ENCODE peak calls at places on chromosomes 7 and 10, in six cellular contexts. P is A172; D is caudate nucleus; L is CD4-positive, alpha-beta memory T cell; Z is neural crest cell; G is neural progenitor cell. M is an unnamed sample.
A peak's percentile ranks its signal among the peaks of the same experiment; 100 is the strongest.

GRCh38 chr10:63977329-63977923 is 456.2 kb downstream of the REEP3 start:
- DNase-seq in D (no peak), Z (peak; percentile 41), L (no peak), G (peak; percentile 68), P (peak; percentile 33), M (peak; percentile 23)

GRCh38 chr10:75029874-75030273 is 81.6 kb upstream of the SAMD8 start:
- DNase-seq in D (no peak), P (no peak), L (no peak), Z (no peak), G (no peak), M (no peak)

GRCh38 chr7:1512781-1513656 is 8.8 kb upstream of the INTS1 start:
- DNase-seq in Z (no peak), P (peak; percentile 98), L (peak; percentile 55), G (no peak), D (no peak), M (peak; percentile 72)

GRCh38 chr10:110504111-110504735 is 6.5 kb downstream of the DUSP5 start:
- DNase-seq in G (no peak), Z (no peak), D (no peak), P (peak; percentile 61), L (peak; percentile 71), M (no peak)

GRCh38 chr7:39509912-39510311 is 56.3 kb upstream of the YAE1 start:
- DNase-seq in D (no peak), P (no peak), G (no peak), L (no peak), Z (no peak), M (no peak)

GRCh38 chr7:136911362-136911761 is 42.9 kb downstream of the CHRM2 start:
- DNase-seq in G (no peak), L (no peak), D (no peak), Z (no peak), P (no peak), M (no peak)

GRCh38 chr7:81066797-81067196 is 147.9 kb upstream of the SEMA3C start:
- DNase-seq in D (no peak), P (no peak), G (no peak), Z (no peak), L (no peak), M (no peak)

GRCh38 chr7:103569621-103570305 is 123.8 kb upstream of the SLC26A5 start:
- DNase-seq in L (no peak), Z (no peak), P (no peak), D (no peak), G (no peak), M (no peak)

GRCh38 chr7:100720645-100721504 is 607 bp downstream of the EPO start:
- DNase-seq in Z (no peak), D (no peak), L (no peak), G (peak; percentile 52), P (no peak), M (no peak)

GRCh38 chr10:62058476-62058875 is 157.0 kb downstream of the ARID5B start:
- DNase-seq in Z (no peak), P (no peak), L (no peak), D (no peak), G (no peak), M (no peak)

GRCh38 chr7:20152511-20152910 is 64.7 kb downstream of the MACC1 start:
- DNase-seq in G (no peak), D (no peak), Z (no peak), P (peak; percentile 19), L (no peak), M (no peak)

GRCh38 chr7:114548081-114548480 is 133.5 kb downstream of the FOXP2 start:
- DNase-seq in G (no peak), D (no peak), L (no peak), P (no peak), Z (no peak), M (no peak)

GRCh38 chr7:134327896-134328295 is 11.2 kb upstream of the SLC35B4 start:
- DNase-seq in D (no peak), P (peak; percentile 29), G (peak; percentile 78), L (peak; percentile 37), Z (peak; percentile 36), M (peak; percentile 12)

GRCh38 chr7:152752513-152752912 is 7.0 kb upstream of the ACTR3B start:
- DNase-seq in P (no peak), L (no peak), G (no peak), D (no peak), Z (no peak), M (no peak)

GRCh38 chr7:125257617-125258016 is 328.0 kb upstream of the POT1 start:
- DNase-seq in P (no peak), G (no peak), D (no peak), L (no peak), Z (no peak), M (no peak)

GRCh38 chr10:5291501-5292195 is 73.1 kb upstream of the UCN3 start:
- DNase-seq in G (peak; percentile 17), Z (no peak), P (peak; percentile 90), L (peak; percentile 70), D (no peak), M (no peak)

GRCh38 chr7:50738932-50739331 is 43.8 kb downstream of the GRB10 start:
- DNase-seq in G (no peak), P (no peak), D (no peak), Z (no peak), L (no peak), M (no peak)

M was measured in dorsolateral prefrontal cortex.